ENCODE peak calls at places on chromosome 1, in six cellular contexts. F, C, Q, B, Z and N are unnamed samples.

GRCh38 chr1:180920193-180920592 is 7.5 kb downstream of the KIAA1614 start:
- DNase-seq in F (no peak), C (no peak), Q (no peak), B (peak; percentile 24), Z (no peak), N (peak; percentile 42)

GRCh38 chr1:201245082-201245481 is 38.2 kb upstream of the PKP1 start:
- DNase-seq in F (peak; percentile 50), C (no peak), Q (no peak), B (no peak), Z (no peak), N (no peak)

GRCh38 chr1:65266501-65266900 is 42.8 kb upstream of the DNAJC6 start:
- DNase-seq in F (no peak), C (no peak), Q (no peak), B (no peak), Z (no peak), N (no peak)

GRCh38 chr1:26832249-26832960 is 5.9 kb downstream of the ZDHHC18 start:
- DNase-seq in F (no peak), C (no peak), Q (no peak), B (no peak), Z (no peak), N (no peak)

GRCh38 chr1:147585640-147586383 is 44.5 kb downstream of the BCL9 start:
- DNase-seq in F (no peak), C (no peak), Q (peak; percentile 10), B (no peak), Z (no peak), N (no peak)

GRCh38 chr1:37828410-37829074 is 20.5 kb upstream of the YRDC start:
- DNase-seq in F (no peak), C (no peak), Q (no peak), B (no peak), Z (no peak), N (no peak)

GRCh38 chr1:59007820-59008598 is 224.2 kb upstream of the JUN start:
- DNase-seq in F (no peak), C (no peak), Q (peak; percentile 33), B (no peak), Z (no peak), N (no peak)

GRCh38 chr1:114169509-114169908 is 15.8 kb upstream of the SYT6 start:
- DNase-seq in F (no peak), C (no peak), Q (no peak), B (no peak), Z (no peak), N (no peak)

GRCh38 chr1:115677570-115677969 is 35.8 kb downstream of the VANGL1 start:
- DNase-seq in F (no peak), C (no peak), Q (no peak), B (no peak), Z (no peak), N (no peak)

GRCh38 chr1:27634166-27634981 is 611 bp downstream of the FGR start:
- DNase-seq in F (no peak), C (peak; percentile 64), Q (no peak), B (peak; percentile 86), Z (no peak), N (peak; percentile 87)

GRCh38 chr1:213985181-213986019 is 2.4 kb upstream of the PROX1 start:
- DNase-seq in F (no peak), C (peak; percentile 68), Q (no peak), B (no peak), Z (no peak), N (peak; percentile 84)

GRCh38 chr1:181170194-181170593 is 81.7 kb downstream of the IER5 start:
- DNase-seq in F (no peak), C (no peak), Q (no peak), B (no peak), Z (no peak), N (no peak)

GRCh38 chr1:201641524-201642253 is 102.8 kb downstream of the NAV1 start:
- DNase-seq in F (no peak), C (no peak), Q (no peak), B (peak; percentile 5), Z (no peak), N (peak; percentile 68)

GRCh38 chr1:77271851-77272250 is 10.0 kb upstream of the AK5 start:
- DNase-seq in F (no peak), C (no peak), Q (peak; percentile 76), B (no peak), Z (no peak), N (peak; percentile 84)

GRCh38 chr1:147634645-147635044 is 35.7 kb downstream of the ACP6 start:
- DNase-seq in F (no peak), C (no peak), Q (no peak), B (no peak), Z (no peak), N (no peak)